ENCODE peak calls at places on chromosomes 11 and 22, in eight cellular contexts. V is right lobe of liver, Y is cardiac muscle cell, C is lower lobe of right lung, P is heart right ventricle, N is AG04450, E is HCT116, I is tibial artery. B is an unnamed sample.

GRCh38 chr11:40188848-40189247 is 1270.6 kb downstream of the LRRC4C start:
- DNase-seq in V (peak; percentile 25), Y (no peak), C (no peak), P (no peak), N (no peak), E (no peak), I (no peak), B (no peak)

GRCh38 chr22:18023509-18024275 is 669 bp downstream of the MICAL3 start:
- DNase-seq in V (peak; percentile 83), Y (peak; percentile 86), C (no peak), P (peak; percentile 74), N (peak; percentile 48), E (peak; percentile 65), I (peak; percentile 79), B (peak; percentile 91)

GRCh38 chr11:117843666-117844484 is 19.3 kb upstream of the FXYD2 start:
- DNase-seq in V (peak; percentile 76), Y (peak; percentile 79), C (peak; percentile 84), P (peak; percentile 84), N (peak; percentile 20), E (peak; percentile 54), I (peak; percentile 81), B (peak; percentile 90)

GRCh38 chr22:39389420-39389819 is 10.2 kb upstream of the TAB1 start:
- DNase-seq in V (no peak), Y (peak; percentile 20), C (no peak), P (no peak), N (no peak), E (no peak), I (no peak), B (peak; percentile 45)

GRCh38 chr11:74256370-74257133 is 54.9 kb downstream of the P4HA3 start:
- DNase-seq in V (no peak), Y (no peak), C (no peak), P (no peak), N (no peak), E (no peak), I (no peak), B (no peak)

GRCh38 chr11:19447150-19447566 is 206.4 kb upstream of the E2F8 start:
- DNase-seq in V (no peak), Y (no peak), C (no peak), P (no peak), N (no peak), E (no peak), I (no peak), B (no peak)

GRCh38 chr11:131637469-131638175 is 267.2 kb downstream of the NTM start:
- DNase-seq in V (no peak), Y (no peak), C (no peak), P (no peak), N (no peak), E (no peak), I (no peak), B (no peak)

GRCh38 chr11:20397281-20397680 is 9.8 kb downstream of the PRMT3 start:
- DNase-seq in V (no peak), Y (peak; percentile 36), C (no peak), P (no peak), N (peak; percentile 18), E (peak; percentile 36), I (no peak), B (no peak)

GRCh38 chr22:17501679-17502285 is 61.5 kb upstream of the SLC25A18 start:
- DNase-seq in V (no peak), Y (peak; percentile 69), C (no peak), P (peak; percentile 50), N (peak; percentile 27), E (peak; percentile 69), I (no peak), B (no peak)

GRCh38 chr11:2874963-2875362 is 10.6 kb downstream of the CDKN1C start:
- DNase-seq in V (no peak), Y (no peak), C (no peak), P (no peak), N (no peak), E (no peak), I (no peak), B (no peak)

GRCh38 chr11:35803115-35803514 is 140.5 kb downstream of the TRIM44 start:
- DNase-seq in V (no peak), Y (no peak), C (no peak), P (no peak), N (no peak), E (no peak), I (no peak), B (no peak)

GRCh38 chr11:126406368-126406767 is 50.9 kb downstream of the ST3GAL4 start:
- DNase-seq in V (no peak), Y (no peak), C (no peak), P (no peak), N (no peak), E (no peak), I (no peak), B (peak; percentile 34)

GRCh38 chr22:45450931-45451651 is 37.6 kb downstream of the RIBC2 start:
- DNase-seq in V (no peak), Y (no peak), C (no peak), P (peak; percentile 49), N (peak; percentile 92), E (no peak), I (peak; percentile 65), B (no peak)

GRCh38 chr22:26481112-26481693 is 2.4 kb downstream of the HPS4 start:
- DNase-seq in V (no peak), Y (no peak), C (no peak), P (no peak), N (no peak), E (no peak), I (no peak), B (no peak)

GRCh38 chr22:26481694-26482093 is 1.9 kb downstream of the HPS4 start:
- DNase-seq in V (no peak), Y (no peak), C (no peak), P (no peak), N (no peak), E (no peak), I (no peak), B (no peak)

GRCh38 chr22:26479043-26479791 is 4.4 kb downstream of the HPS4 start:
- DNase-seq in V (no peak), Y (no peak), C (no peak), P (no peak), N (no peak), E (no peak), I (no peak), B (no peak)

GRCh38 chr22:26479792-26480610 is 3.6 kb downstream of the HPS4 start:
- DNase-seq in V (no peak), Y (no peak), C (no peak), P (no peak), N (no peak), E (no peak), I (no peak), B (no peak)

DNA sequence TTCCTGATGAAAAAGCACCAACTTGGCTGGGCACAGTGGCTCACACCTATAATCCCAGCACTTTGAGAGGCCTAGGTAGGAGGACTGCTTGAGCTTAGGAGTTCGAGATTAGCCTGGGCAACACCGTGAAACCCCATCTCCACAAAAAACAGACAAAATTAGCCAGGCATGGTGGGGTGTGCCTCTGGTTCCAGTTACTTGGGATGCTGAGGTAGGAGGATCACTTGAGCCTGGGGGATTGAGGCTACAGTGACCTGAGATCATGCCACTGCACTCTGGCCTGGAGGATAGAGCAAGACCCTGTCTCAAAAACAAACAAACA is 3.0 kb downstream of the HPS4 start:
- DNase-seq in V (no peak), Y (no peak), C (no peak), P (no peak), N (no peak), E (no peak), I (no peak), B (no peak)
- H3K27ac ChIP-seq in V (no peak overlapping the region), Y (no peak overlapping the region), C (no peak overlapping the region), P (no peak overlapping the region), N (no peak overlapping the region), E (no peak overlapping the region), I (no peak overlapping the region), B (no peak overlapping the region)

DNA sequence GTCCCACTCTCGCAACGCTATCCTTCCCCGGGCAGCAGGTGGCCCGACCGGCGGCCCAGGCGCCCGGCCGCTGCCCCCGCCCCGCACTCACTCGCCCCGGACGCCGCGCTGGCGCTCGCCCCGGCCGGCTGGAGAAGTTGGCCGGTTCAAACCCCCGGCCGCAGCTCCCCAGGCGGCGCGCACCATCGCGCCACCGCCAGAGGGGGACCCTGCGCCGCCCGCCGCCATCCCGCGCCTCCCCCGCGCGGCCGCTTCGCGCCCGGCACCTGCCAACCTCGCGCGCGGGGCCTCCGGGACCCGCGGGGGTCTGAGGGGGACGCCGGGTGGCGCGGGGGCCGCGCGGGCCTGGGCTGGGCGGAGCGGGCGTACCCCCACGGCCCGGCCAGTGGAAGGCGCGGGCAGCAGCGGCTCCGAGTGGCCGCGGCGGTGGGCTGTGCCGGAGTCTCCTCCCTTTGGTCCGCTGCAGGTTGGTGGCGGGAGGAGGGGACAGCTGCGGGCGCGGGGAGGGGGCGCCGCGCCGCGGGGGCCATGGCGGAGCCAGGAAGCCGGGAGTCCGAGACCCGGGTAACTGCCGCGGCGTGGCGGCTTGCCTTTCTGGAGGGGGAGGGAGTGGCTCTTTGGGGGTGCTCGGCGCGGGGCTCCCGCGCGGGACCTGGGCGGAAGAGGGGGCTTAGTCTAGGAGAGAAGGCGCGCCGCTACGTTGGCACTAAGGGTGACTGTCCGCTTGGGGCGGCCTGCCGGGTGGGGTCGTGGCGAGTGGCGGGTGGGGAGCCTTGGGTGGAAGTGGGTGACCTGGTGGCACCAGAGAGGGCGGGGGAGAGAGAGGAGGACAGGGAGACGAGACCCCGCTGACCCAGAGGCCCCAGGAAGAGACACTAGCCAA is at the start of the genes MPST and TST:
- DNase-seq in V (peak; percentile 88), Y (peak; percentile 91), C (peak; percentile 89), P (peak; percentile 83), N (no peak), E (no peak), I (peak; percentile 76), B (peak; percentile 91)
- TF ChIP-seq CTCF in V (no peak), Y (no peak), C (peak; percentile 7), P (peak; percentile 23), N (no peak), E (no peak), I (peak; percentile 92), B (peak; percentile 1)

GRCh38 chr11:121460941-121461514 is 8.3 kb upstream of the SORL1-AS1 start:
- DNase-seq in V (peak; percentile 68), Y (no peak), C (no peak), P (no peak), N (no peak), E (no peak), I (no peak), B (no peak)
- H3K4me3 ChIP-seq in V (no peak overlapping the region), Y (no peak overlapping the region), C (no peak overlapping the region), P (no peak overlapping the region), N (no peak overlapping the region), E (no peak overlapping the region), I (no peak overlapping the region), B (no peak overlapping the region)

GRCh38 chr11:72004515-72005346 is 6.0 kb downstream of the IL18BP start:
- DNase-seq in V (no peak), Y (no peak), C (no peak), P (no peak), N (no peak), E (no peak), I (no peak), B (no peak)

GRCh38 chr11:72007089-72007476 is 8.4 kb downstream of the IL18BP start:
- DNase-seq in V (no peak), Y (no peak), C (no peak), P (no peak), N (no peak), E (no peak), I (no peak), B (no peak)

GRCh38 chr11:72005347-72006260 is 6.9 kb downstream of the IL18BP start:
- DNase-seq in V (no peak), Y (no peak), C (no peak), P (no peak), N (no peak), E (no peak), I (no peak), B (peak; percentile 73)

GRCh38 chr11:72007587-72007986 is 8.9 kb downstream of the IL18BP start:
- DNase-seq in V (no peak), Y (no peak), C (no peak), P (no peak), N (no peak), E (no peak), I (no peak), B (no peak)

GRCh38 chr11:72006309-72007088 is 7.8 kb downstream of the IL18BP start:
- DNase-seq in V (no peak), Y (no peak), C (no peak), P (no peak), N (no peak), E (no peak), I (no peak), B (no peak)
- H3K27ac ChIP-seq in V (no peak overlapping the region), Y (peak overlapping the region; percentile 75), C (no peak overlapping the region), P (no peak overlapping the region), N (no peak overlapping the region), E (no peak overlapping the region), I (no peak overlapping the region), B (no peak overlapping the region)

B was measured in kidney.